ENCODE peak calls at places on chromosomes 12 and 14, in seven cellular contexts. M, K, N, U, Y, A and C are unnamed samples.
A peak's percentile ranks its signal among the peaks of the same experiment; 100 is the strongest.

GRCh38 chr14:51318777-51319176 is 78.7 kb downstream of the TMX1 start:
- DNase-seq in M (no peak), K (peak; percentile 15), N (no peak), U (no peak), Y (no peak), A (peak; percentile 35), C (no peak)

GRCh38 chr12:59122784-59123183 is 202.5 kb upstream of the LRIG3 start:
- DNase-seq in M (no peak), K (peak; percentile 19), N (no peak), U (no peak), Y (no peak), A (peak; percentile 50), C (peak; percentile 60)

GRCh38 chr12:113766133-113766879 is 199.8 kb downstream of the RBM19 start:
- DNase-seq in M (no peak), K (no peak), N (no peak), U (no peak), Y (no peak), A (no peak), C (peak; percentile 15)

GRCh38 chr12:45342171-45342570 is 126.3 kb downstream of the ANO6 start:
- DNase-seq in M (no peak), K (no peak), N (no peak), U (no peak), Y (no peak), A (no peak), C (no peak)

GRCh38 chr12:16266085-16266484 is 11.4 kb downstream of the SLC15A5 start:
- DNase-seq in M (no peak), K (no peak), N (no peak), U (no peak), Y (no peak), A (no peak), C (no peak)

GRCh38 chr14:102140750-102141145 is 1.1 kb downstream of the WDR20 start:
- DNase-seq in M (no peak), K (peak; percentile 21), N (peak; percentile 27), U (no peak), Y (no peak), A (no peak), C (no peak)

GRCh38 chr14:55588259-55588699 is 8.3 kb downstream of the KTN1 start:
- DNase-seq in M (no peak), K (peak; percentile 53), N (no peak), U (no peak), Y (no peak), A (peak; percentile 59), C (no peak)

GRCh38 chr14:102580552-102581110 is 11.8 kb upstream of the RCOR1 start:
- DNase-seq in M (no peak), K (peak; percentile 45), N (no peak), U (no peak), Y (no peak), A (no peak), C (no peak)

GRCh38 chr12:53492830-53493609 is 6.2 kb downstream of the MAP3K12 start:
- DNase-seq in M (peak; percentile 95), K (peak; percentile 92), N (peak; percentile 76), U (peak; percentile 78), Y (peak; percentile 89), A (peak; percentile 87), C (peak; percentile 96)

GRCh38 chr12:117622087-117622486 is 260.7 kb upstream of the NOS1 start:
- DNase-seq in M (no peak), K (no peak), N (no peak), U (no peak), Y (no peak), A (no peak), C (no peak)

GRCh38 chr14:27387458-27387857 is 789.6 kb upstream of the NOVA1 start:
- DNase-seq in M (no peak), K (no peak), N (no peak), U (no peak), Y (no peak), A (peak; percentile 73), C (peak; percentile 48)

GRCh38 chr14:61109288-61109687 is 128.2 kb downstream of the SLC38A6 start:
- DNase-seq in M (peak; percentile 39), K (peak; percentile 41), N (peak; percentile 77), U (no peak), Y (no peak), A (no peak), C (no peak)

GRCh38 chr14:71591929-71592328 is 340.3 kb upstream of the RGS6 start:
- DNase-seq in M (no peak), K (peak; percentile 87), N (peak; percentile 82), U (no peak), Y (no peak), A (peak; percentile 94), C (peak; percentile 73)

GRCh38 chr12:94589591-94590001 is 60.8 kb downstream of the TMCC3 start:
- DNase-seq in M (no peak), K (no peak), N (no peak), U (no peak), Y (no peak), A (no peak), C (no peak)